ENCODE peak calls at places on chromosome 20, in ten cellular contexts. D, M, T, L, B, U, I, Z, A and S are unnamed samples.

GRCh38 chr20:21391495-21392298 is 5.6 kb downstream of the NKX2-4 start:
- DNase-seq in M (no peak), L (no peak), A (peak), D (no peak), U (no peak), T (no peak), I (peak), B (no peak), Z (no peak), S (no peak)

GRCh38 chr20:46021361-46022359 is 7.4 kb upstream of the SLC12A5 start:
- DNase-seq in U (no peak), L (no peak), M (peak), A (peak), I (no peak), Z (no peak), D (no peak), B (peak), T (no peak), S (peak)

GRCh38 chr20:21099653-21100589 is 6.2 kb downstream of the LINC00237 start:
- DNase-seq in L (peak), B (no peak), U (no peak), M (peak), T (peak), Z (peak), A (peak), I (no peak), D (no peak), S (peak)

GRCh38 chr20:49999329-49999728 is 16.5 kb downstream of the SNAI1 start:
- DNase-seq in Z (no peak), L (no peak), I (no peak), U (no peak), B (no peak), T (no peak), M (no peak), A (no peak), D (no peak), S (no peak)

GRCh38 chr20:63509088-63509564 is 10.2 kb upstream of the EEF1A2 start:
- DNase-seq in A (no peak), L (no peak), D (no peak), T (no peak), M (no peak), U (no peak), I (no peak), B (no peak), Z (no peak), S (no peak)

GRCh38 chr20:9200620-9201019 is 131.7 kb downstream of the PLCB4 start:
- DNase-seq in A (no peak), U (peak), B (peak), D (no peak), Z (peak), M (no peak), I (peak), T (no peak), L (no peak), S (no peak)

GRCh38 chr20:49863666-49864065 is 51.0 kb downstream of the SLC9A8 start:
- DNase-seq in L (no peak), T (no peak), D (no peak), I (no peak), A (no peak), B (no peak), Z (no peak), M (no peak), U (no peak), S (no peak)

GRCh38 chr20:12047838-12048432 is 130.2 kb downstream of the BTBD3 start:
- DNase-seq in U (peak), A (no peak), Z (peak), T (no peak), I (peak), L (no peak), M (no peak), B (no peak), D (no peak), S (no peak)

GRCh38 chr20:42701948-42702347 is 487.8 kb downstream of the PTPRT start:
- DNase-seq in L (no peak), M (no peak), U (no peak), D (no peak), T (no peak), Z (no peak), B (no peak), I (no peak), A (no peak), S (no peak)

GRCh38 chr20:26167499-26167898 is 470.8 kb upstream of the ZNF337 start:
- DNase-seq in U (no peak), L (no peak), B (no peak), D (no peak), Z (peak), M (no peak), T (no peak), A (no peak), I (peak), S (no peak)

GRCh38 chr20:50191065-50191565 is 485 bp downstream of the CEBPB start:
- DNase-seq in M (peak), I (no peak), B (no peak), L (peak), D (no peak), Z (peak), T (peak), A (peak), U (peak), S (peak)

GRCh38 chr20:43963233-43963632 is 48.6 kb downstream of the TOX2 start:
- DNase-seq in M (no peak), L (no peak), U (peak), B (no peak), Z (no peak), I (no peak), A (no peak), T (no peak), D (no peak), S (no peak)

GRCh38 chr20:32968833-32969241 is 35.4 kb downstream of the SUN5 start:
- DNase-seq in A (no peak), L (no peak), T (no peak), D (no peak), Z (no peak), U (no peak), B (no peak), M (peak), I (no peak), S (no peak)

GRCh38 chr20:49115565-49115964 is 69.5 kb downstream of the CSE1L start:
- DNase-seq in T (no peak), D (peak), A (no peak), U (peak), M (no peak), B (no peak), I (peak), Z (peak), L (no peak), S (no peak)

GRCh38 chr20:25212242-25212641 is 16.7 kb downstream of the ENTPD6 start:
- DNase-seq in I (no peak), L (no peak), T (no peak), M (no peak), B (no peak), D (no peak), A (no peak), Z (no peak), U (no peak), S (no peak)

GRCh38 chr20:14566505-14566904 is 229.1 kb upstream of the FLRT3 start:
- DNase-seq in M (no peak), B (no peak), Z (peak), T (no peak), U (no peak), D (no peak), L (no peak), I (no peak), A (no peak), S (no peak)

GRCh38 chr20:25761596-25761995 is 64.9 kb upstream of the ZNF337 start:
- DNase-seq in B (no peak), Z (no peak), A (no peak), M (no peak), I (no peak), U (no peak), D (no peak), L (no peak), T (no peak), S (no peak)

GRCh38 chr20:33839591-33839990 is 28.4 kb downstream of the CHMP4B start:
- DNase-seq in T (peak), Z (no peak), B (no peak), D (no peak), U (no peak), L (no peak), A (no peak), M (peak), I (no peak), S (no peak)

GRCh38 chr20:63878855-63879254 is 13.8 kb downstream of the TPD52L2 start:
- DNase-seq in Z (no peak), D (no peak), M (no peak), A (peak), I (no peak), U (no peak), T (no peak), L (no peak), B (no peak), S (no peak)

GRCh38 chr20:63248835-63249591 is 5.2 kb downstream of the NKAIN4 start:
- DNase-seq in L (no peak), I (no peak), Z (no peak), M (no peak), A (no peak), T (no peak), B (no peak), U (no peak), D (no peak), S (no peak)

GRCh38 chr20:4119854-4120209 is 104.5 kb upstream of the RNF24 start:
- DNase-seq in A (no peak), L (no peak), I (no peak), T (no peak), M (no peak), U (no peak), Z (peak), D (no peak), B (no peak), S (no peak)

GRCh38 chr20:17867119-17867518 is 101.5 kb downstream of the SNX5 start:
- DNase-seq in B (no peak), L (no peak), I (no peak), D (peak), U (no peak), Z (peak), M (no peak), T (no peak), A (no peak), S (no peak)

GRCh38 chr20:63968136-63968927 is 1.4 kb downstream of the ZNF512B start:
- DNase-seq in L (no peak), I (no peak), M (no peak), Z (no peak), D (peak), B (no peak), U (no peak), A (peak), T (peak), S (no peak)

GRCh38 chr20:64025826-64026412 is 10.1 kb upstream of the C20orf204 start:
- DNase-seq in A (no peak), M (no peak), L (no peak), I (no peak), Z (no peak), T (no peak), U (no peak), D (no peak), B (no peak), S (no peak)

GRCh38 chr20:41408986-41409385 is 42.4 kb upstream of the EMILIN3 start:
- DNase-seq in Z (no peak), U (no peak), A (no peak), B (no peak), D (no peak), I (no peak), M (no peak), T (peak), L (no peak), S (no peak)

DNA sequence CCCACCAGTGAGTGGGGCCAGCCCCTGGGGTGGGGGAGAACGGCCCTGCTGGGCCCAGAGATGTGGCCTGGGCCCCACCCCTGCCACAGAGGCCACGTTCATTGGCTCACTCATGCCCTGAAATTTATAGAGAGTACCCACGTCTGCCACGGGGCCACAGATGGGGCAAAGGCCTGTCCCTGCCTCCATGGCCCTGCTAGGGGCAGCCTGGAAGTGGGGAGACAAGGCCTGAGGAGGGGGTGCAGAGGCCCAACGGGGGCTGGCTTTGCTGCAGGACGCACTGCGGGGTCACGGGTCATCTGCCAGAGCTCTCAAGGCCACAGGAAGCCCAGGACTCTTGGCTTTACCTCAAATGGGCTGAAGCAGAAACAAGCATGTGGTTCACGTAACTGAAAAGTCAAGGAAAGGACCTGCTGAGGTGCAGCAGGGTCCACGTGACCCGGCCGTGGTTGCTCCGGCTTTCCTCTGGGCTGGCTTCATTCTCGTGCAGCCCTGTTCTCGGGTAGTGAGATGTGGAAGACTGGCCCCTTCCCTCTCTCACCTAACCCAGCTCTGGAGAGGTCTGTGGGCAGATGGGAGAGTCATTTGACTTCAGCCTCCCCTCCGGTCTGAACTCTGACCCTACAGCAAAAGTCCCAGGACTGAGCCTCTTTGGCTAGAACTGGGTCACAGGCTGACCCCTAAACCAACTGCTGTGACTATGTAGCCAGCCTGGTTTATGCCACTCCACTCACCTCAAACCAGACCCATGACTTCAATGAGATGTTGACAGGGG is 1.1 kb upstream of the OSBPL2 start:
- DNase-seq in L (no peak), D (no peak), U (no peak), T (no peak), A (no peak), B (no peak), M (no peak), Z (no peak), I (no peak), S (no peak)
- H3K4me3 ChIP-seq in L (peak), D (no peak), U (no peak), T (peak), A (no peak), B (peak), M (no peak), Z (no peak), I (no peak), S (no peak)

DNA sequence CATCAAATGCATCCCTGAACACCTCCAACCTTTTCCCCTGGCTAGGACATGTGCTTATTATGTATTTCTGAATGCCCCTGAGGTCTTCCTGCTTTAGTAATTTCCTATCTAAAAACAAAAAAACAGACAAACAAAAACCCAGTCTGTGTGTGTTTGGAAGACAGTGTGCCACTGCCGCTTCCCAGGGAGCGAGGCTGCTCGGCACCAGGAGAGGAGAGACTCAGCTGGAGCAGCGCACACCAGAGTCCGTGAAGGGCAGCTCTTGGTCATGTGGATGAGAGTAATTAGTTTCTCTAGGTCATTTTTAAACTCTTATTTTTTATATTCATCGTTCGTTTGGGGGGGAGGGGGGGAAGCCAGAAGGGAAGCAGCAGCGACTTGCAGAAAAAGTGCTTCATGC is 10.0 kb upstream of the ANKRD60 start:
- DNase-seq in Z (no peak), M (peak), L (no peak), T (no peak), D (no peak), B (no peak), I (no peak), A (no peak), U (no peak), S (no peak)
- H3K4me3 ChIP-seq in Z (no peak), M (no peak), L (no peak), T (no peak), D (no peak), B (no peak), I (no peak), A (no peak), U (no peak), S (no peak)

DNA sequence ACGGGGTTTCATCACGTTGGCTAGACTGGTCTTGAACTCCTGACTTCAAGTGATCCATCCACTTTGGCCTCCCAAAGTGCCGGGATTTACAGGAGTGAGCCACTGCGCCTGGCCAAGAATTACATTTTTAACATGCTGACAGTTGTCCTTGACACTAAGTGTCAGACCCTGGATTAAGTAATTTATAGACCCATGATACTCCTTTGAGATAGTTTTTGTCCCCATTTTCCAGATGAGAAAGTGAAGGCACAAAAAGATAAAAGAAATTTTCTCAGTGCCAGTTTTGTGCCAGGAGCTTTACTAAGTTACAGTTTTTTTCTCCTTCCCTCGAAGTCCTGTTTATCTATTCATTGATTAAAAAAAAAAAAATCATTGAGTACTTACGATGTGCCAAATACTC is 9.8 kb upstream of the EDEM2 start:
- DNase-seq in B (no peak), M (no peak), T (no peak), D (no peak), Z (no peak), U (no peak), I (no peak), L (no peak), A (no peak), S (no peak)
- H3K4me3 ChIP-seq in B (no peak), M (no peak), T (no peak), D (no peak), Z (no peak), U (no peak), I (no peak), L (no peak), A (no peak), S (no peak)

GRCh38 chr20:47358672-47359532 is 2.4 kb upstream of the ZMYND8 start:
- DNase-seq in T (peak), B (peak), A (peak), Z (peak), M (peak), I (peak), D (peak), U (peak), L (peak), S (peak)
- H3K4me3 ChIP-seq in T (peak), B (peak), A (no peak), Z (no peak), M (no peak), I (no peak), D (no peak), U (peak), L (peak), S (no peak)

GRCh38 chr20:60086936-60087562 is 128.8 kb downstream of the CDH26 start:
- DNase-seq in I (no peak), Z (no peak), B (no peak), A (no peak), D (no peak), T (no peak), U (no peak), L (no peak), M (no peak), S (no peak)
- H3K4me3 ChIP-seq in I (no peak), Z (no peak), B (peak), A (peak), D (no peak), T (peak), U (no peak), L (peak), M (no peak), S (no peak)

GRCh38 chr20:2820896-2821869 is 5.0 kb downstream of the TMEM239 start:
- DNase-seq in U (no peak), L (no peak), T (no peak), A (no peak), B (no peak), D (no peak), Z (no peak), M (no peak), I (no peak), S (no peak)
- H3K4me3 ChIP-seq in U (no peak), L (no peak), T (no peak), A (no peak), B (no peak), D (no peak), Z (no peak), M (no peak), I (no peak), S (no peak)

DNA sequence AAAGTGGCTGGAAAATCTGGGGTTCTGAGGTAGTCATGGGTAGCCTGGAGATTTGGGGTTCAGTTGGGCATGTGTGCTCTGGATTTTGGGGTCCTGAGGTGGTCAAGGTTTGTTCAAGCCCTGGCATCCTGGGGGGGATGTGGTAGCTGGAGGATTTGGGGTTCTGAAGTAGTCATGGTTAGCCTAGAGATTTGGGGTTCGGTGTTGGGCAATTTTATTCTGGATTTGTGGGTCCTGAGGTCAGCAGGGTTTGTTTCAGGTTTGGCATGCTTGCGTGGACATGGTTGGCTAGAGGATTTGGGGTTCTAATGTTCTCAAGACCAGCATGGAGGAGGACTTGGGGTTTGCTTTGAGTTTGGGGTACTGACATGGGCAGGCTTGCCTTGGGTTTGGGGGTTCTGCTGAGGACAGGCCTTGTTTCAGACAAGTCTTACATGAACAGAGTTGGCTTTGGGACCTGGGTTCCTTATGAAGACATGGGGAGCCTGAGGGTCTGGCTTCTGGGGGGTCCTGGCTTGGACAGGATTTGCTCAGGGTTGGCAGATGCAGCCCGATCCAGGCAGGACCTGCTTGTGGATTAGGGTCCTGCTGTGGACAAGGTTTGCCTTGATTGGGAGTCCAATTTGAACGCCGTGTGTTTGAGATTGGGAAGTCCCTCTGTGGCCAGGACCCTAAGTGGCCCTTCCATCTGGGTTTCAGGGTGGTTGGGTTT is 906 bp downstream of the ANKRD60 start:
- DNase-seq in M (no peak), I (no peak), Z (no peak), D (no peak), A (no peak), T (no peak), U (no peak), L (no peak), B (no peak), S (no peak)
- H3K4me3 ChIP-seq in M (no peak), I (no peak), Z (no peak), D (no peak), A (no peak), T (no peak), U (peak), L (no peak), B (no peak), S (no peak)